ENCODE peak calls at places on chromosomes 12 and 14, in eight cellular contexts. One of them, this sample, is unnamed. For H3K4me1, the result is how much of the 10 kb centered on the place peaks cover.

GRCh38 chr12:27014859-27015729 is 910 bp upstream of the TM7SF3 start:
- DNase-seq in fibroblast of lung: no peak
- DNase-seq in CD8-positive, alpha-beta T cell: no peak
- DNase-seq in effector memory CD4-positive, alpha-beta T cell: peak
- DNase-seq in SJSA1: no peak
- DNase-seq in CD4-positive, CD25-positive, alpha-beta regulatory T cell: no peak
- DNase-seq in testis: no peak
- DNase-seq in spleen: no peak
- DNase-seq in this sample: no peak

GRCh38 chr12:13196302-13196921 is at the start of gene EMP1:
- DNase-seq in spleen: no peak
- DNase-seq in effector memory CD4-positive, alpha-beta T cell: peak
- DNase-seq in fibroblast of lung: peak
- DNase-seq in testis: peak
- DNase-seq in CD8-positive, alpha-beta T cell: peak
- DNase-seq in SJSA1: peak
- DNase-seq in CD4-positive, CD25-positive, alpha-beta regulatory T cell: peak
- DNase-seq in this sample: peak

GRCh38 chr12:9936597-9936996 is 4.4 kb upstream of the CLEC2A start:
- DNase-seq in testis: no peak
- DNase-seq in CD8-positive, alpha-beta T cell: no peak
- DNase-seq in effector memory CD4-positive, alpha-beta T cell: no peak
- DNase-seq in SJSA1: no peak
- DNase-seq in fibroblast of lung: no peak
- DNase-seq in spleen: no peak
- DNase-seq in CD4-positive, CD25-positive, alpha-beta regulatory T cell: no peak
- DNase-seq in this sample: no peak

GRCh38 chr14:103483600-103483999 is 39.0 kb downstream of the CKB start:
- DNase-seq in CD8-positive, alpha-beta T cell: no peak
- DNase-seq in SJSA1: peak
- DNase-seq in testis: no peak
- DNase-seq in fibroblast of lung: peak
- DNase-seq in CD4-positive, CD25-positive, alpha-beta regulatory T cell: no peak
- DNase-seq in spleen: no peak
- DNase-seq in effector memory CD4-positive, alpha-beta T cell: no peak
- DNase-seq in this sample: no peak

GRCh38 chr12:40068416-40068815 is 37.5 kb downstream of the SLC2A13 start:
- DNase-seq in spleen: no peak
- DNase-seq in CD4-positive, CD25-positive, alpha-beta regulatory T cell: no peak
- DNase-seq in testis: no peak
- DNase-seq in CD8-positive, alpha-beta T cell: no peak
- DNase-seq in fibroblast of lung: no peak
- DNase-seq in effector memory CD4-positive, alpha-beta T cell: no peak
- DNase-seq in SJSA1: no peak
- DNase-seq in this sample: no peak

GRCh38 chr12:120720234-120720968 is 5.2 kb upstream of the ACADS start:
- DNase-seq in testis: no peak
- DNase-seq in effector memory CD4-positive, alpha-beta T cell: no peak
- DNase-seq in SJSA1: no peak
- DNase-seq in spleen: peak
- DNase-seq in CD8-positive, alpha-beta T cell: no peak
- DNase-seq in fibroblast of lung: peak
- DNase-seq in CD4-positive, CD25-positive, alpha-beta regulatory T cell: no peak
- DNase-seq in this sample: no peak

GRCh38 chr12:58668831-58669230 is 251.5 kb downstream of the LRIG3 start:
- DNase-seq in SJSA1: peak
- DNase-seq in testis: no peak
- DNase-seq in effector memory CD4-positive, alpha-beta T cell: no peak
- DNase-seq in spleen: no peak
- DNase-seq in fibroblast of lung: no peak
- DNase-seq in CD4-positive, CD25-positive, alpha-beta regulatory T cell: no peak
- DNase-seq in CD8-positive, alpha-beta T cell: no peak
- DNase-seq in this sample: no peak

GRCh38 chr14:76918176-76918750 is 92.1 kb downstream of the LRRC74A start:
- DNase-seq in fibroblast of lung: peak
- DNase-seq in spleen: peak
- DNase-seq in CD4-positive, CD25-positive, alpha-beta regulatory T cell: no peak
- DNase-seq in SJSA1: no peak
- DNase-seq in testis: no peak
- DNase-seq in effector memory CD4-positive, alpha-beta T cell: no peak
- DNase-seq in CD8-positive, alpha-beta T cell: no peak
- DNase-seq in this sample: peak

GRCh38 chr12:38556647-38557046 is 240.1 kb downstream of the ALG10B start:
- DNase-seq in testis: no peak
- DNase-seq in fibroblast of lung: no peak
- DNase-seq in spleen: no peak
- DNase-seq in CD4-positive, CD25-positive, alpha-beta regulatory T cell: no peak
- DNase-seq in SJSA1: no peak
- DNase-seq in CD8-positive, alpha-beta T cell: no peak
- DNase-seq in effector memory CD4-positive, alpha-beta T cell: no peak
- DNase-seq in this sample: no peak

GRCh38 chr14:68976160-68977067 is 2.7 kb downstream of the ACTN1 start:
- DNase-seq in effector memory CD4-positive, alpha-beta T cell: no peak
- DNase-seq in CD8-positive, alpha-beta T cell: no peak
- DNase-seq in fibroblast of lung: peak
- DNase-seq in testis: peak
- DNase-seq in CD4-positive, CD25-positive, alpha-beta regulatory T cell: no peak
- DNase-seq in spleen: peak
- DNase-seq in SJSA1: no peak
- DNase-seq in this sample: no peak

GRCh38 chr14:68975667-68976066 is 3.4 kb downstream of the ACTN1 start:
- DNase-seq in spleen: no peak
- DNase-seq in CD4-positive, CD25-positive, alpha-beta regulatory T cell: no peak
- DNase-seq in CD8-positive, alpha-beta T cell: no peak
- DNase-seq in fibroblast of lung: peak
- DNase-seq in testis: no peak
- DNase-seq in SJSA1: no peak
- DNase-seq in effector memory CD4-positive, alpha-beta T cell: no peak
- DNase-seq in this sample: no peak

GRCh38 chr14:68978550-68978911 is 571 bp downstream of the ACTN1 start:
- DNase-seq in effector memory CD4-positive, alpha-beta T cell: no peak
- DNase-seq in CD4-positive, CD25-positive, alpha-beta regulatory T cell: peak
- DNase-seq in CD8-positive, alpha-beta T cell: peak
- DNase-seq in spleen: peak
- DNase-seq in SJSA1: no peak
- DNase-seq in fibroblast of lung: peak
- DNase-seq in testis: peak
- DNase-seq in this sample: peak

GRCh38 chr14:68977741-68978549 is 1.2 kb downstream of the ACTN1 start:
- DNase-seq in testis: peak
- DNase-seq in fibroblast of lung: peak
- DNase-seq in effector memory CD4-positive, alpha-beta T cell: no peak
- DNase-seq in CD4-positive, CD25-positive, alpha-beta regulatory T cell: peak
- DNase-seq in SJSA1: peak
- DNase-seq in CD8-positive, alpha-beta T cell: peak
- DNase-seq in spleen: peak
- DNase-seq in this sample: peak

GRCh38 chr14:68977137-68977740 is 1.9 kb downstream of the ACTN1 start:
- DNase-seq in effector memory CD4-positive, alpha-beta T cell: no peak
- DNase-seq in CD8-positive, alpha-beta T cell: no peak
- DNase-seq in spleen: peak
- DNase-seq in SJSA1: no peak
- DNase-seq in testis: no peak
- DNase-seq in CD4-positive, CD25-positive, alpha-beta regulatory T cell: peak
- DNase-seq in fibroblast of lung: no peak
- DNase-seq in this sample: peak
- H3K4me1 ChIP-seq in effector memory CD4-positive, alpha-beta T cell: under half
- H3K4me1 ChIP-seq in CD8-positive, alpha-beta T cell: half or more
- H3K4me1 ChIP-seq in spleen: under half
- H3K4me1 ChIP-seq in SJSA1: half or more
- H3K4me1 ChIP-seq in testis: under half
- H3K4me1 ChIP-seq in CD4-positive, CD25-positive, alpha-beta regulatory T cell: under half
- H3K4me1 ChIP-seq in fibroblast of lung: half or more
- H3K4me1 ChIP-seq in this sample: under half

GRCh38 chr14:39762576-39763401 is 330.6 kb upstream of the FBXO33 start:
- DNase-seq in spleen: no peak
- DNase-seq in CD4-positive, CD25-positive, alpha-beta regulatory T cell: peak
- DNase-seq in SJSA1: no peak
- DNase-seq in CD8-positive, alpha-beta T cell: peak
- DNase-seq in fibroblast of lung: no peak
- DNase-seq in effector memory CD4-positive, alpha-beta T cell: no peak
- DNase-seq in testis: no peak
- DNase-seq in this sample: no peak

GRCh38 chr14:39766397-39767000 is 334.3 kb upstream of the FBXO33 start:
- DNase-seq in spleen: no peak
- DNase-seq in CD8-positive, alpha-beta T cell: no peak
- DNase-seq in fibroblast of lung: no peak
- DNase-seq in SJSA1: no peak
- DNase-seq in effector memory CD4-positive, alpha-beta T cell: no peak
- DNase-seq in testis: no peak
- DNase-seq in CD4-positive, CD25-positive, alpha-beta regulatory T cell: no peak
- DNase-seq in this sample: no peak

GRCh38 chr14:39768579-39768978 is 336.3 kb upstream of the FBXO33 start:
- DNase-seq in CD8-positive, alpha-beta T cell: no peak
- DNase-seq in fibroblast of lung: no peak
- DNase-seq in CD4-positive, CD25-positive, alpha-beta regulatory T cell: no peak
- DNase-seq in testis: no peak
- DNase-seq in spleen: no peak
- DNase-seq in SJSA1: no peak
- DNase-seq in effector memory CD4-positive, alpha-beta T cell: no peak
- DNase-seq in this sample: no peak

GRCh38 chr14:39765676-39766075 is 333.4 kb upstream of the FBXO33 start:
- DNase-seq in testis: no peak
- DNase-seq in SJSA1: no peak
- DNase-seq in CD4-positive, CD25-positive, alpha-beta regulatory T cell: no peak
- DNase-seq in effector memory CD4-positive, alpha-beta T cell: no peak
- DNase-seq in CD8-positive, alpha-beta T cell: no peak
- DNase-seq in fibroblast of lung: no peak
- DNase-seq in spleen: no peak
- DNase-seq in this sample: no peak

DNA sequence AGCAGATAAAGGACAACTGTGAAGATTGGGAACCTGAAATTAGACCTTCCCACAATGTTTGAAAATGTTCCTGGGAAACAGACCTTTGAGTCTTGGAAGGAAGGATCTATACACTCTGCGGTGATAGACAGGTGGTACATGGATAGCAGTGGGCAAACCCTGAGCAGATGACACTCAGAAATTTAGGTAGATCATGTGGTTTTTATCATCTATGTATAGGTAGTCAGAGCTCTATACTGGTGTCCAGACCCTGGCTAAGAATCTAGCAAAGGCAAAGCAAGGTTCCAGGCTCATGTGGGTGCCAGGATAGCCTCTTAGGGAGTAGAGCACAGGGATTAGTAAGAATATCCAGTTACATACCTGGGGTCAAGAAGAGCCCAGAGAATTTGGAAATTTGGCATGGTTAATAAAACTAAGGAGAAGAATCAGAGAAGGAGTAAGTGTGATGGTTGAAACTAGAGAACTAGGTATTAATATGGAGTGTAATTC is 331.2 kb upstream of the FBXO33 start:
- DNase-seq in spleen: no peak
- DNase-seq in fibroblast of lung: no peak
- DNase-seq in effector memory CD4-positive, alpha-beta T cell: no peak
- DNase-seq in testis: no peak
- DNase-seq in CD4-positive, CD25-positive, alpha-beta regulatory T cell: no peak
- DNase-seq in SJSA1: no peak
- DNase-seq in CD8-positive, alpha-beta T cell: no peak
- DNase-seq in this sample: no peak
- H3K4me3 ChIP-seq in spleen: no peak
- H3K4me3 ChIP-seq in fibroblast of lung: no peak
- H3K4me3 ChIP-seq in effector memory CD4-positive, alpha-beta T cell: no peak
- H3K4me3 ChIP-seq in testis: no peak
- H3K4me3 ChIP-seq in CD4-positive, CD25-positive, alpha-beta regulatory T cell: no peak
- H3K4me3 ChIP-seq in SJSA1: no peak
- H3K4me3 ChIP-seq in CD8-positive, alpha-beta T cell: no peak
- H3K4me3 ChIP-seq in this sample: no peak

GRCh38 chr14:69685217-69685616 is 73.8 kb downstream of the SUSD6 start:
- DNase-seq in fibroblast of lung: no peak
- DNase-seq in SJSA1: no peak
- DNase-seq in CD8-positive, alpha-beta T cell: peak
- DNase-seq in spleen: no peak
- DNase-seq in CD4-positive, CD25-positive, alpha-beta regulatory T cell: peak
- DNase-seq in effector memory CD4-positive, alpha-beta T cell: no peak
- DNase-seq in testis: no peak
- DNase-seq in this sample: no peak

GRCh38 chr14:69690042-69690441 is 76.9 kb upstream of the SRSF5 start:
- DNase-seq in effector memory CD4-positive, alpha-beta T cell: no peak
- DNase-seq in fibroblast of lung: no peak
- DNase-seq in SJSA1: no peak
- DNase-seq in CD8-positive, alpha-beta T cell: no peak
- DNase-seq in CD4-positive, CD25-positive, alpha-beta regulatory T cell: no peak
- DNase-seq in spleen: no peak
- DNase-seq in testis: no peak
- DNase-seq in this sample: no peak

GRCh38 chr14:69685716-69686115 is 74.3 kb downstream of the SUSD6 start:
- DNase-seq in CD4-positive, CD25-positive, alpha-beta regulatory T cell: peak
- DNase-seq in CD8-positive, alpha-beta T cell: no peak
- DNase-seq in spleen: no peak
- DNase-seq in effector memory CD4-positive, alpha-beta T cell: no peak
- DNase-seq in SJSA1: no peak
- DNase-seq in fibroblast of lung: peak
- DNase-seq in testis: peak
- DNase-seq in this sample: peak

GRCh38 chr14:69684461-69685183 is 73.2 kb downstream of the SUSD6 start:
- DNase-seq in testis: no peak
- DNase-seq in fibroblast of lung: no peak
- DNase-seq in CD4-positive, CD25-positive, alpha-beta regulatory T cell: no peak
- DNase-seq in effector memory CD4-positive, alpha-beta T cell: no peak
- DNase-seq in spleen: peak
- DNase-seq in SJSA1: no peak
- DNase-seq in CD8-positive, alpha-beta T cell: no peak
- DNase-seq in this sample: peak

DNA sequence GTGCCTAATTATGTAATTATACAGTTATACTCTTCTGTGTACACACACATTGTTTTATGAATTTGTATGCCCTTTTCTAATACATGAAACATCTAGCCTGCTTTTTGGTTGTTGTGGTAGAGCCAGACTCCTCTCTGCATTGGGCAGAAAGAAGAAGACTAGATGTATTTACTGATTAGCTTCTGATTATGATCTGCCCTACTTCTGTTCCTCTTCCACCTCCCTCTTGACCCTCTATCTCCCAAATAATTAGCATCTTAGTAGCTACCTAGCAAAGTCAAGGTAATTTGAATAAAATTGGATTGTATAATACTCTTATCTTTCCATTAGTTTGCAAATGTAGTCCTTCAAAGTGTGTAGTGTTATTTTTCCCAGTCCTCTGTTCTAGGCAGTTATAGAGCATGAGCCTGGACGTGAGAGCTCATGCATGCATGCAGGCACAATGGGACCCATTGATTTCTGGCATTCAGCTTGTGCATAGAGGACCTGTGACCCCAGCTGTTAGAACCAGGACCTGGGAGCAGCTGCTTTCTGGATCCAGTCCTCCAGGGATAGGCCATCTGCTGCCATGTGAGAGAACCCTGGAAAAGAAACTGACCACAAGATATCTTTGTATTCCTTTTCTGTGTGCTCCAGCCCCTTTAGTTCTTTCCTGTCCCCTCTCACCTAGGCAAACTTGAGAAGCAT is 76.7 kb downstream of the SUSD6 start:
- DNase-seq in fibroblast of lung: no peak
- DNase-seq in CD8-positive, alpha-beta T cell: no peak
- DNase-seq in SJSA1: no peak
- DNase-seq in effector memory CD4-positive, alpha-beta T cell: no peak
- DNase-seq in CD4-positive, CD25-positive, alpha-beta regulatory T cell: no peak
- DNase-seq in spleen: no peak
- DNase-seq in testis: no peak
- DNase-seq in this sample: no peak
- H3K4me1 ChIP-seq in fibroblast of lung: under half
- H3K4me1 ChIP-seq in CD8-positive, alpha-beta T cell: under half
- H3K4me1 ChIP-seq in SJSA1: under half
- H3K4me1 ChIP-seq in effector memory CD4-positive, alpha-beta T cell: under half
- H3K4me1 ChIP-seq in CD4-positive, CD25-positive, alpha-beta regulatory T cell: under half
- H3K4me1 ChIP-seq in spleen: half or more
- H3K4me1 ChIP-seq in testis: under half
- H3K4me1 ChIP-seq in this sample: under half

GRCh38 chr12:104463371-104463770 is 6.6 kb downstream of the CHST11 start:
- DNase-seq in testis: no peak
- DNase-seq in fibroblast of lung: no peak
- DNase-seq in effector memory CD4-positive, alpha-beta T cell: no peak
- DNase-seq in SJSA1: no peak
- DNase-seq in CD8-positive, alpha-beta T cell: no peak
- DNase-seq in CD4-positive, CD25-positive, alpha-beta regulatory T cell: no peak
- DNase-seq in spleen: no peak
- DNase-seq in this sample: no peak
- H3K4me3 ChIP-seq in testis: no peak
- H3K4me3 ChIP-seq in fibroblast of lung: no peak
- H3K4me3 ChIP-seq in effector memory CD4-positive, alpha-beta T cell: no peak
- H3K4me3 ChIP-seq in SJSA1: no peak
- H3K4me3 ChIP-seq in CD8-positive, alpha-beta T cell: no peak
- H3K4me3 ChIP-seq in CD4-positive, CD25-positive, alpha-beta regulatory T cell: peak
- H3K4me3 ChIP-seq in spleen: no peak
- H3K4me3 ChIP-seq in this sample: no peak